ENCODE peak calls at places on chromosome 14, in nine cellular contexts. One of them, this sample, is unnamed. For H3K79me2, the result is how much of the 10 kb centered on the place peaks cover.

GRCh38 chr14:65906948-65907347 is 494.4 kb downstream of the FUT8 start:
- DNase-seq in OCI-LY7: no peak
- DNase-seq in GM23248: no peak
- DNase-seq in hepatocyte: no peak
- DNase-seq in GM23338: no peak
- DNase-seq in PC-3: no peak
- DNase-seq in HCT116: no peak
- DNase-seq in SK-N-SH: no peak
- DNase-seq in MM.1S: no peak
- DNase-seq in this sample: no peak

GRCh38 chr14:63394856-63395255 is 76.1 kb upstream of the GPHB5 start:
- DNase-seq in OCI-LY7: no peak
- DNase-seq in GM23248: peak
- DNase-seq in hepatocyte: no peak
- DNase-seq in GM23338: no peak
- DNase-seq in PC-3: no peak
- DNase-seq in HCT116: no peak
- DNase-seq in SK-N-SH: no peak
- DNase-seq in MM.1S: no peak
- DNase-seq in this sample: no peak

GRCh38 chr14:98952595-98953325 is 319.2 kb downstream of the BCL11B start:
- DNase-seq in OCI-LY7: no peak
- DNase-seq in GM23248: peak
- DNase-seq in hepatocyte: no peak
- DNase-seq in GM23338: no peak
- DNase-seq in PC-3: peak
- DNase-seq in HCT116: peak
- DNase-seq in SK-N-SH: no peak
- DNase-seq in MM.1S: no peak
- DNase-seq in this sample: no peak

GRCh38 chr14:81450100-81450531 is 50.0 kb upstream of the STON2 start:
- DNase-seq in OCI-LY7: no peak
- DNase-seq in GM23248: peak
- DNase-seq in hepatocyte: no peak
- DNase-seq in GM23338: peak
- DNase-seq in PC-3: no peak
- DNase-seq in HCT116: no peak
- DNase-seq in SK-N-SH: no peak
- DNase-seq in MM.1S: no peak
- DNase-seq in this sample: peak

GRCh38 chr14:25049127-25049558 is 804 bp downstream of the STXBP6 start:
- DNase-seq in OCI-LY7: no peak
- DNase-seq in GM23248: peak
- DNase-seq in hepatocyte: peak
- DNase-seq in GM23338: peak
- DNase-seq in PC-3: no peak
- DNase-seq in HCT116: no peak
- DNase-seq in SK-N-SH: peak
- DNase-seq in MM.1S: no peak
- DNase-seq in this sample: no peak

GRCh38 chr14:73613419-73613963 is 1.2 kb downstream of the ACOT6 start:
- DNase-seq in OCI-LY7: no peak
- DNase-seq in GM23248: no peak
- DNase-seq in hepatocyte: no peak
- DNase-seq in GM23338: no peak
- DNase-seq in PC-3: peak
- DNase-seq in HCT116: no peak
- DNase-seq in SK-N-SH: no peak
- DNase-seq in MM.1S: no peak
- DNase-seq in this sample: no peak

GRCh38 chr14:20587489-20588154 is at the start of gene RNASE11:
- DNase-seq in OCI-LY7: no peak
- DNase-seq in GM23248: no peak
- DNase-seq in hepatocyte: no peak
- DNase-seq in GM23338: no peak
- DNase-seq in PC-3: no peak
- DNase-seq in HCT116: no peak
- DNase-seq in SK-N-SH: no peak
- DNase-seq in MM.1S: no peak
- DNase-seq in this sample: no peak

GRCh38 chr14:96055065-96055752 is 16.0 kb downstream of the C14orf132 start:
- DNase-seq in OCI-LY7: no peak
- DNase-seq in GM23248: peak
- DNase-seq in hepatocyte: no peak
- DNase-seq in GM23338: no peak
- DNase-seq in PC-3: no peak
- DNase-seq in HCT116: no peak
- DNase-seq in SK-N-SH: peak
- DNase-seq in MM.1S: no peak
- DNase-seq in this sample: no peak

GRCh38 chr14:67650161-67650560 is 24.3 kb downstream of the VTI1B start:
- DNase-seq in OCI-LY7: no peak
- DNase-seq in GM23248: peak
- DNase-seq in hepatocyte: no peak
- DNase-seq in GM23338: no peak
- DNase-seq in PC-3: no peak
- DNase-seq in HCT116: no peak
- DNase-seq in SK-N-SH: no peak
- DNase-seq in MM.1S: no peak
- DNase-seq in this sample: no peak

GRCh38 chr14:97117693-97118092 is 320.5 kb downstream of the VRK1 start:
- DNase-seq in OCI-LY7: no peak
- DNase-seq in GM23248: no peak
- DNase-seq in hepatocyte: no peak
- DNase-seq in GM23338: no peak
- DNase-seq in PC-3: no peak
- DNase-seq in HCT116: no peak
- DNase-seq in SK-N-SH: no peak
- DNase-seq in MM.1S: no peak
- DNase-seq in this sample: no peak

GRCh38 chr14:100076630-100077029 is 11.4 kb downstream of the EVL start:
- DNase-seq in OCI-LY7: no peak
- DNase-seq in GM23248: peak
- DNase-seq in hepatocyte: peak
- DNase-seq in GM23338: no peak
- DNase-seq in PC-3: peak
- DNase-seq in HCT116: no peak
- DNase-seq in SK-N-SH: no peak
- DNase-seq in MM.1S: no peak
- DNase-seq in this sample: no peak

GRCh38 chr14:58669556-58670200 is 31.9 kb downstream of the DACT1 start:
- DNase-seq in OCI-LY7: no peak
- DNase-seq in GM23248: no peak
- DNase-seq in hepatocyte: no peak
- DNase-seq in GM23338: no peak
- DNase-seq in PC-3: no peak
- DNase-seq in HCT116: no peak
- DNase-seq in SK-N-SH: no peak
- DNase-seq in MM.1S: no peak
- DNase-seq in this sample: no peak

GRCh38 chr14:44529026-44529425 is 21.9 kb upstream of the FSCB start:
- DNase-seq in OCI-LY7: no peak
- DNase-seq in GM23248: no peak
- DNase-seq in hepatocyte: peak
- DNase-seq in GM23338: no peak
- DNase-seq in PC-3: peak
- DNase-seq in HCT116: no peak
- DNase-seq in SK-N-SH: no peak
- DNase-seq in MM.1S: no peak
- DNase-seq in this sample: no peak
- TF ChIP-seq EZH2phosphoT487 in OCI-LY7: no peak
- TF ChIP-seq EZH2phosphoT487 in GM23248: no peak
- TF ChIP-seq EZH2phosphoT487 in hepatocyte: no peak
- TF ChIP-seq EZH2phosphoT487 in GM23338: no peak
- TF ChIP-seq EZH2phosphoT487 in PC-3: no peak
- TF ChIP-seq EZH2phosphoT487 in HCT116: no peak
- TF ChIP-seq EZH2phosphoT487 in SK-N-SH: no peak
- TF ChIP-seq EZH2phosphoT487 in MM.1S: no peak
- TF ChIP-seq EZH2phosphoT487 in this sample: no peak

GRCh38 chr14:31194095-31194494 is 13.5 kb downstream of the HECTD1 start:
- DNase-seq in OCI-LY7: no peak
- DNase-seq in GM23248: peak
- DNase-seq in hepatocyte: no peak
- DNase-seq in GM23338: no peak
- DNase-seq in PC-3: peak
- DNase-seq in HCT116: no peak
- DNase-seq in SK-N-SH: no peak
- DNase-seq in MM.1S: no peak
- DNase-seq in this sample: no peak

GRCh38 chr14:31189346-31190219 is 18.0 kb downstream of the HECTD1 start:
- DNase-seq in OCI-LY7: no peak
- DNase-seq in GM23248: peak
- DNase-seq in hepatocyte: no peak
- DNase-seq in GM23338: no peak
- DNase-seq in PC-3: no peak
- DNase-seq in HCT116: no peak
- DNase-seq in SK-N-SH: no peak
- DNase-seq in MM.1S: no peak
- DNase-seq in this sample: no peak

GRCh38 chr14:31188744-31189143 is 18.8 kb downstream of the HECTD1 start:
- DNase-seq in OCI-LY7: no peak
- DNase-seq in GM23248: no peak
- DNase-seq in hepatocyte: no peak
- DNase-seq in GM23338: no peak
- DNase-seq in PC-3: no peak
- DNase-seq in HCT116: no peak
- DNase-seq in SK-N-SH: no peak
- DNase-seq in MM.1S: no peak
- DNase-seq in this sample: no peak

GRCh38 chr14:31190717-31191263 is 16.8 kb downstream of the HECTD1 start:
- DNase-seq in OCI-LY7: no peak
- DNase-seq in GM23248: no peak
- DNase-seq in hepatocyte: no peak
- DNase-seq in GM23338: no peak
- DNase-seq in PC-3: no peak
- DNase-seq in HCT116: no peak
- DNase-seq in SK-N-SH: no peak
- DNase-seq in MM.1S: no peak
- DNase-seq in this sample: no peak

GRCh38 chr14:31190220-31190605 is 17.4 kb downstream of the HECTD1 start:
- DNase-seq in OCI-LY7: no peak
- DNase-seq in GM23248: no peak
- DNase-seq in hepatocyte: no peak
- DNase-seq in GM23338: no peak
- DNase-seq in PC-3: no peak
- DNase-seq in HCT116: no peak
- DNase-seq in SK-N-SH: no peak
- DNase-seq in MM.1S: no peak
- DNase-seq in this sample: no peak
- H3K79me2 ChIP-seq in OCI-LY7: half or more
- H3K79me2 ChIP-seq in GM23248: half or more
- H3K79me2 ChIP-seq in hepatocyte: half or more
- H3K79me2 ChIP-seq in GM23338: half or more
- H3K79me2 ChIP-seq in PC-3: half or more
- H3K79me2 ChIP-seq in HCT116: half or more
- H3K79me2 ChIP-seq in SK-N-SH: half or more
- H3K79me2 ChIP-seq in MM.1S: under half
- H3K79me2 ChIP-seq in this sample: half or more

GRCh38 chr14:64709126-64709525 is 4.9 kb downstream of the PLEKHG3 start:
- DNase-seq in OCI-LY7: no peak
- DNase-seq in GM23248: no peak
- DNase-seq in hepatocyte: no peak
- DNase-seq in GM23338: no peak
- DNase-seq in PC-3: no peak
- DNase-seq in HCT116: no peak
- DNase-seq in SK-N-SH: no peak
- DNase-seq in MM.1S: no peak
- DNase-seq in this sample: no peak
- TF ChIP-seq EZH2phosphoT487 in OCI-LY7: no peak
- TF ChIP-seq EZH2phosphoT487 in GM23248: no peak
- TF ChIP-seq EZH2phosphoT487 in hepatocyte: no peak
- TF ChIP-seq EZH2phosphoT487 in GM23338: no peak
- TF ChIP-seq EZH2phosphoT487 in PC-3: no peak
- TF ChIP-seq EZH2phosphoT487 in HCT116: no peak
- TF ChIP-seq EZH2phosphoT487 in SK-N-SH: no peak
- TF ChIP-seq EZH2phosphoT487 in MM.1S: no peak
- TF ChIP-seq EZH2phosphoT487 in this sample: no peak

DNA sequence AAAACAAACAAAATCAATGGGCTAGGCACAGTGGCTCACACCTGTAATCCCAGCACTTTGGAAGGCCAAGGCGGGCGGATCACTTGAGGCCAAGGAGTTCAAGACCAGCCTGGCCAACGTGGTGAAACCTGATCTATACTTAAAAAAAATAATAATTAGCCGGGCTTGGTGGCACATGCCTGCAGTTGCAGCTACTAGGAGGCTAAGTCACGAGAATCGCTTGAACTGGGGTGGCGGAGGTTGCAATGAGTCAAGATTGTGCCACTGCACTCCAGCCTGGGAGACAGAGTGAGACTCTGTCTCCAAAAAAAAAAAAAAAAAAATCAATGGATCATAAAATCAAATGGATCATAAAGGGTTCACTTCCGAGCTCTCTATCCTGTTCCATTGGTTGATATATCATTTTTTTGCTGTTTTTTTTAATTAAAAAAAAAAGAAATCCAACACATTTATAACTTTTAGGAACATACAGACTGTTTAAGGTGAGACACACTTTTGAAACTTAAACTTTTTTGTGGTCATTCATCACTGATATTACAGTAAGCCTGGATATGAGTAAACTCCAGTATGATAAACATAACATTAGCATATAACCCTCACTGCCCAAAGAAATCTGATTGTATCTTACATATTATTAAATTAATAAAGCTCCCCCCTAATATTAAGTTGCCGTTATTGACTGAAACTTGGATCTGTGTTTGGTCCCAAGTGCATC is 22.1 kb downstream of the MOK start:
- DNase-seq in OCI-LY7: no peak
- DNase-seq in GM23248: no peak
- DNase-seq in hepatocyte: no peak
- DNase-seq in GM23338: no peak
- DNase-seq in PC-3: no peak
- DNase-seq in HCT116: no peak
- DNase-seq in SK-N-SH: no peak
- DNase-seq in MM.1S: no peak
- DNase-seq in this sample: no peak
- H3K79me2 ChIP-seq in OCI-LY7: under half
- H3K79me2 ChIP-seq in GM23248: half or more
- H3K79me2 ChIP-seq in hepatocyte: under half
- H3K79me2 ChIP-seq in GM23338: under half
- H3K79me2 ChIP-seq in PC-3: half or more
- H3K79me2 ChIP-seq in HCT116: under half
- H3K79me2 ChIP-seq in SK-N-SH: under half
- H3K79me2 ChIP-seq in MM.1S: under half
- H3K79me2 ChIP-seq in this sample: under half

GRCh38 chr14:77844802-77845201 is 44.9 kb downstream of the ADCK1 start:
- DNase-seq in OCI-LY7: no peak
- DNase-seq in GM23248: no peak
- DNase-seq in hepatocyte: no peak
- DNase-seq in GM23338: no peak
- DNase-seq in PC-3: no peak
- DNase-seq in HCT116: no peak
- DNase-seq in SK-N-SH: no peak
- DNase-seq in MM.1S: no peak
- DNase-seq in this sample: no peak
- TF ChIP-seq EZH2phosphoT487 in OCI-LY7: no peak
- TF ChIP-seq EZH2phosphoT487 in GM23248: no peak
- TF ChIP-seq EZH2phosphoT487 in hepatocyte: no peak
- TF ChIP-seq EZH2phosphoT487 in GM23338: no peak
- TF ChIP-seq EZH2phosphoT487 in PC-3: no peak
- TF ChIP-seq EZH2phosphoT487 in HCT116: no peak
- TF ChIP-seq EZH2phosphoT487 in SK-N-SH: no peak
- TF ChIP-seq EZH2phosphoT487 in MM.1S: no peak
- TF ChIP-seq EZH2phosphoT487 in this sample: no peak

This sample was measured in neural progenitor cell.